ENCODE peak calls at places on chromosome 9, in six cellular contexts. One of them, this sample, is unnamed.

GRCh38 chr9:131546336-131547084 is 1.2 kb downstream of the PRRT1B start:
- DNase-seq in choroid plexus epithelial cell: peak
- DNase-seq in adrenal gland: no peak
- DNase-seq in NB4: no peak
- DNase-seq in HFF-Myc: no peak
- DNase-seq in PC-9: peak
- DNase-seq in this sample: no peak

GRCh38 chr9:131758972-131759647 is 19.2 kb upstream of the RAPGEF1 start:
- DNase-seq in choroid plexus epithelial cell: no peak
- DNase-seq in adrenal gland: no peak
- DNase-seq in NB4: peak
- DNase-seq in HFF-Myc: no peak
- DNase-seq in PC-9: no peak
- DNase-seq in this sample: no peak

GRCh38 chr9:97636903-97637302 is 3.3 kb downstream of the NCBP1 start:
- DNase-seq in choroid plexus epithelial cell: no peak
- DNase-seq in adrenal gland: no peak
- DNase-seq in NB4: peak
- DNase-seq in HFF-Myc: no peak
- DNase-seq in PC-9: no peak
- DNase-seq in this sample: no peak

GRCh38 chr9:71655778-71656177 is 112.5 kb downstream of the CEMIP2 start:
- DNase-seq in choroid plexus epithelial cell: no peak
- DNase-seq in adrenal gland: no peak
- DNase-seq in NB4: no peak
- DNase-seq in HFF-Myc: no peak
- DNase-seq in PC-9: no peak
- DNase-seq in this sample: no peak

GRCh38 chr9:15889555-15889954 is 336.7 kb downstream of the CCDC171 start:
- DNase-seq in choroid plexus epithelial cell: peak
- DNase-seq in adrenal gland: no peak
- DNase-seq in NB4: no peak
- DNase-seq in HFF-Myc: no peak
- DNase-seq in PC-9: no peak
- DNase-seq in this sample: no peak

GRCh38 chr9:31683126-31683525 is 701.3 kb upstream of the ACO1 start:
- DNase-seq in choroid plexus epithelial cell: peak
- DNase-seq in adrenal gland: no peak
- DNase-seq in NB4: no peak
- DNase-seq in HFF-Myc: no peak
- DNase-seq in PC-9: no peak
- DNase-seq in this sample: no peak

GRCh38 chr9:4792054-4792571 is 631 bp upstream of the RCL1 start:
- DNase-seq in choroid plexus epithelial cell: no peak
- DNase-seq in adrenal gland: no peak
- DNase-seq in NB4: no peak
- DNase-seq in HFF-Myc: no peak
- DNase-seq in PC-9: no peak
- DNase-seq in this sample: no peak

GRCh38 chr9:121483049-121483448 is 16.6 kb downstream of the GGTA1 start:
- DNase-seq in choroid plexus epithelial cell: peak
- DNase-seq in adrenal gland: peak
- DNase-seq in NB4: peak
- DNase-seq in HFF-Myc: no peak
- DNase-seq in PC-9: peak
- DNase-seq in this sample: no peak

GRCh38 chr9:137434498-137435380 is 6.4 kb downstream of the ENTPD8 start:
- DNase-seq in choroid plexus epithelial cell: no peak
- DNase-seq in adrenal gland: no peak
- DNase-seq in NB4: no peak
- DNase-seq in HFF-Myc: no peak
- DNase-seq in PC-9: no peak
- DNase-seq in this sample: no peak

GRCh38 chr9:126327016-126327749 is 554 bp downstream of the MVB12B start:
- DNase-seq in choroid plexus epithelial cell: no peak
- DNase-seq in adrenal gland: no peak
- DNase-seq in NB4: no peak
- DNase-seq in HFF-Myc: no peak
- DNase-seq in PC-9: peak
- DNase-seq in this sample: no peak

GRCh38 chr9:69580582-69580945 is 91.6 kb downstream of the APBA1 start:
- DNase-seq in choroid plexus epithelial cell: no peak
- DNase-seq in adrenal gland: no peak
- DNase-seq in NB4: no peak
- DNase-seq in HFF-Myc: no peak
- DNase-seq in PC-9: no peak
- DNase-seq in this sample: no peak

GRCh38 chr9:5908918-5909317 is 18.2 kb downstream of the MLANA start:
- DNase-seq in choroid plexus epithelial cell: no peak
- DNase-seq in adrenal gland: no peak
- DNase-seq in NB4: no peak
- DNase-seq in HFF-Myc: no peak
- DNase-seq in PC-9: no peak
- DNase-seq in this sample: no peak

GRCh38 chr9:108612510-108612909 is 243.3 kb downstream of the ACTL7B start:
- DNase-seq in choroid plexus epithelial cell: no peak
- DNase-seq in adrenal gland: no peak
- DNase-seq in NB4: peak
- DNase-seq in HFF-Myc: no peak
- DNase-seq in PC-9: no peak
- DNase-seq in this sample: no peak

GRCh38 chr9:136174779-136175744 is 29.9 kb downstream of the LHX3 start:
- DNase-seq in choroid plexus epithelial cell: no peak
- DNase-seq in adrenal gland: no peak
- DNase-seq in NB4: no peak
- DNase-seq in HFF-Myc: no peak
- DNase-seq in PC-9: no peak
- DNase-seq in this sample: no peak

GRCh38 chr9:121326130-121326838 is 43.8 kb downstream of the STOM start:
- DNase-seq in choroid plexus epithelial cell: peak
- DNase-seq in adrenal gland: peak
- DNase-seq in NB4: no peak
- DNase-seq in HFF-Myc: no peak
- DNase-seq in PC-9: peak
- DNase-seq in this sample: no peak

GRCh38 chr9:78324682-78325081 is 27.8 kb downstream of the PSAT1 start:
- DNase-seq in choroid plexus epithelial cell: no peak
- DNase-seq in adrenal gland: no peak
- DNase-seq in NB4: no peak
- DNase-seq in HFF-Myc: no peak
- DNase-seq in PC-9: no peak
- DNase-seq in this sample: no peak

GRCh38 chr9:26261503-26262330 is 583.5 kb upstream of the TUSC1 start:
- DNase-seq in choroid plexus epithelial cell: peak
- DNase-seq in adrenal gland: no peak
- DNase-seq in NB4: no peak
- DNase-seq in HFF-Myc: peak
- DNase-seq in PC-9: peak
- DNase-seq in this sample: no peak

GRCh38 chr9:133347515-133347984 is 381 bp downstream of the MED22 start:
- DNase-seq in choroid plexus epithelial cell: peak
- DNase-seq in adrenal gland: peak
- DNase-seq in NB4: peak
- DNase-seq in HFF-Myc: no peak
- DNase-seq in PC-9: peak
- DNase-seq in this sample: no peak

GRCh38 chr9:12777149-12778010 is 2.6 kb downstream of the LURAP1L start:
- DNase-seq in choroid plexus epithelial cell: peak
- DNase-seq in adrenal gland: no peak
- DNase-seq in NB4: no peak
- DNase-seq in HFF-Myc: no peak
- DNase-seq in PC-9: no peak
- DNase-seq in this sample: no peak

GRCh38 chr9:70484232-70485130 is 70.0 kb upstream of the KLF9 start:
- DNase-seq in choroid plexus epithelial cell: peak
- DNase-seq in adrenal gland: peak
- DNase-seq in NB4: peak
- DNase-seq in HFF-Myc: no peak
- DNase-seq in PC-9: peak
- DNase-seq in this sample: no peak

GRCh38 chr9:100534401-100534800 is 43.5 kb upstream of the CAVIN4 start:
- DNase-seq in choroid plexus epithelial cell: no peak
- DNase-seq in adrenal gland: no peak
- DNase-seq in NB4: no peak
- DNase-seq in HFF-Myc: no peak
- DNase-seq in PC-9: no peak
- DNase-seq in this sample: no peak

GRCh38 chr9:72946821-72947220 is 6.0 kb downstream of the ALDH1A1 start:
- DNase-seq in choroid plexus epithelial cell: no peak
- DNase-seq in adrenal gland: no peak
- DNase-seq in NB4: no peak
- DNase-seq in HFF-Myc: no peak
- DNase-seq in PC-9: no peak
- DNase-seq in this sample: no peak

GRCh38 chr9:99821187-99822095 is at the start of gene NR4A3:
- DNase-seq in choroid plexus epithelial cell: peak
- DNase-seq in adrenal gland: peak
- DNase-seq in NB4: peak
- DNase-seq in HFF-Myc: peak
- DNase-seq in PC-9: peak
- DNase-seq in this sample: peak

GRCh38 chr9:136059321-136059791 is 35.7 kb downstream of the NACC2 start:
- DNase-seq in choroid plexus epithelial cell: no peak
- DNase-seq in adrenal gland: no peak
- DNase-seq in NB4: no peak
- DNase-seq in HFF-Myc: no peak
- DNase-seq in PC-9: no peak
- DNase-seq in this sample: no peak

GRCh38 chr9:89837152-89837551 is 232.3 kb downstream of the GADD45G start:
- DNase-seq in choroid plexus epithelial cell: no peak
- DNase-seq in adrenal gland: no peak
- DNase-seq in NB4: no peak
- DNase-seq in HFF-Myc: no peak
- DNase-seq in PC-9: no peak
- DNase-seq in this sample: no peak

GRCh38 chr9:3894764-3895163 is 369.0 kb upstream of the RFX3 start:
- DNase-seq in choroid plexus epithelial cell: peak
- DNase-seq in adrenal gland: no peak
- DNase-seq in NB4: no peak
- DNase-seq in HFF-Myc: no peak
- DNase-seq in PC-9: no peak
- DNase-seq in this sample: no peak

GRCh38 chr9:14441976-14442651 is 128.2 kb upstream of the NFIB start:
- DNase-seq in choroid plexus epithelial cell: peak
- DNase-seq in adrenal gland: no peak
- DNase-seq in NB4: peak
- DNase-seq in HFF-Myc: no peak
- DNase-seq in PC-9: no peak
- DNase-seq in this sample: no peak

GRCh38 chr9:88991066-88992030 is at the start of gene S1PR3:
- DNase-seq in choroid plexus epithelial cell: peak
- DNase-seq in adrenal gland: peak
- DNase-seq in NB4: peak
- DNase-seq in HFF-Myc: no peak
- DNase-seq in PC-9: peak
- DNase-seq in this sample: no peak

GRCh38 chr9:136517950-136518349 is 27.9 kb downstream of the NOTCH1 start:
- DNase-seq in choroid plexus epithelial cell: no peak
- DNase-seq in adrenal gland: no peak
- DNase-seq in NB4: no peak
- DNase-seq in HFF-Myc: no peak
- DNase-seq in PC-9: no peak
- DNase-seq in this sample: no peak

GRCh38 chr9:72995131-72996024 is 42.5 kb upstream of the ALDH1A1 start:
- DNase-seq in choroid plexus epithelial cell: no peak
- DNase-seq in adrenal gland: no peak
- DNase-seq in NB4: no peak
- DNase-seq in HFF-Myc: no peak
- DNase-seq in PC-9: no peak
- DNase-seq in this sample: no peak

GRCh38 chr9:117377046-117377445 is 37.8 kb downstream of the ASTN2 start:
- DNase-seq in choroid plexus epithelial cell: no peak
- DNase-seq in adrenal gland: no peak
- DNase-seq in NB4: no peak
- DNase-seq in HFF-Myc: no peak
- DNase-seq in PC-9: no peak
- DNase-seq in this sample: no peak
- H3K4me3 ChIP-seq in choroid plexus epithelial cell: no peak
- H3K4me3 ChIP-seq in adrenal gland: no peak
- H3K4me3 ChIP-seq in NB4: no peak
- H3K4me3 ChIP-seq in HFF-Myc: no peak
- H3K4me3 ChIP-seq in PC-9: no peak
- H3K4me3 ChIP-seq in this sample: no peak

GRCh38 chr9:95071925-95072324 is 245.6 kb downstream of the FANCC start:
- DNase-seq in choroid plexus epithelial cell: no peak
- DNase-seq in adrenal gland: no peak
- DNase-seq in NB4: no peak
- DNase-seq in HFF-Myc: no peak
- DNase-seq in PC-9: no peak
- DNase-seq in this sample: no peak

GRCh38 chr9:95071450-95071849 is 246.1 kb downstream of the FANCC start:
- DNase-seq in choroid plexus epithelial cell: no peak
- DNase-seq in adrenal gland: no peak
- DNase-seq in NB4: no peak
- DNase-seq in HFF-Myc: no peak
- DNase-seq in PC-9: no peak
- DNase-seq in this sample: no peak

GRCh38 chr9:95073918-95074317 is 243.6 kb downstream of the FANCC start:
- DNase-seq in choroid plexus epithelial cell: no peak
- DNase-seq in adrenal gland: no peak
- DNase-seq in NB4: no peak
- DNase-seq in HFF-Myc: no peak
- DNase-seq in PC-9: no peak
- DNase-seq in this sample: no peak

GRCh38 chr9:95074632-95075269 is 242.8 kb downstream of the FANCC start:
- DNase-seq in choroid plexus epithelial cell: no peak
- DNase-seq in adrenal gland: no peak
- DNase-seq in NB4: no peak
- DNase-seq in HFF-Myc: no peak
- DNase-seq in PC-9: no peak
- DNase-seq in this sample: no peak

GRCh38 chr9:95073042-95073607 is 244.4 kb downstream of the FANCC start:
- DNase-seq in choroid plexus epithelial cell: peak
- DNase-seq in adrenal gland: no peak
- DNase-seq in NB4: peak
- DNase-seq in HFF-Myc: no peak
- DNase-seq in PC-9: no peak
- DNase-seq in this sample: no peak
- TF ChIP-seq CTCF in choroid plexus epithelial cell: peak
- TF ChIP-seq CTCF in adrenal gland: no peak
- TF ChIP-seq CTCF in NB4: no peak
- TF ChIP-seq CTCF in HFF-Myc: peak
- TF ChIP-seq CTCF in PC-9: no peak
- TF ChIP-seq CTCF in this sample: peak

GRCh38 chr9:129259373-129259772 is 81.3 kb upstream of the IER5L start:
- DNase-seq in choroid plexus epithelial cell: no peak
- DNase-seq in adrenal gland: no peak
- DNase-seq in NB4: no peak
- DNase-seq in HFF-Myc: no peak
- DNase-seq in PC-9: no peak
- DNase-seq in this sample: no peak
- H3K4me3 ChIP-seq in choroid plexus epithelial cell: no peak
- H3K4me3 ChIP-seq in adrenal gland: no peak
- H3K4me3 ChIP-seq in NB4: no peak
- H3K4me3 ChIP-seq in HFF-Myc: no peak
- H3K4me3 ChIP-seq in PC-9: no peak
- H3K4me3 ChIP-seq in this sample: no peak

DNA sequence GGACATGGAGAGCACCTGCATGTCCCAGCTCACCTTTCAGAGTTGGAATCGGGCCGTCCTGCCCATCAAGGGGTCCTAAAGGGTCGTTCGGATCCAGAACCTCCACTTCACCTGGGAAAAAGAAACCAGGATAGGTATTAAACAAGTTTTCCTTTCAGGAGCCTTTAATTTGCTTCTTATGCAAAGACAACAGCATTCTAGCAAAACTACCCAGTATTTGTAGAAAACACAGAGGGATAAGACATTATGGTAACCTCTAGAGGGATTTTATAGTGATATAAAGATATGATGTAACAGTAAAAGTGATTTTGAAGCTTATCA is 174.4 kb downstream of the ROR2 start:
- DNase-seq in choroid plexus epithelial cell: no peak
- DNase-seq in adrenal gland: no peak
- DNase-seq in NB4: no peak
- DNase-seq in HFF-Myc: no peak
- DNase-seq in PC-9: no peak
- DNase-seq in this sample: no peak
- TF ChIP-seq CTCF in choroid plexus epithelial cell: no peak
- TF ChIP-seq CTCF in adrenal gland: no peak
- TF ChIP-seq CTCF in NB4: no peak
- TF ChIP-seq CTCF in HFF-Myc: no peak
- TF ChIP-seq CTCF in PC-9: peak
- TF ChIP-seq CTCF in this sample: no peak

This sample was measured in LNCaP clone FGC.